ENCODE peak calls at places on chromosomes 12 and 14, in six cellular contexts. X, Q, M, W, Y and A are unnamed samples.

GRCh38 chr14:23056956-23057756 is at the start of gene CDH24:
- DNase-seq in X (peak), Q (peak), M (peak), W (peak), Y (peak), A (peak)

GRCh38 chr12:26612203-26612602 is 220.8 kb downstream of the ITPR2 start:
- DNase-seq in X (no peak), Q (no peak), M (no peak), W (no peak), Y (no peak), A (no peak)

GRCh38 chr12:57460457-57461325 is 1.1 kb downstream of the GLI1 start:
- DNase-seq in X (no peak), Q (no peak), M (no peak), W (no peak), Y (no peak), A (peak)

GRCh38 chr12:49955899-49956662 is 5.5 kb downstream of the AQP2 start:
- DNase-seq in X (no peak), Q (no peak), M (no peak), W (no peak), Y (no peak), A (peak)

GRCh38 chr12:132236129-132236929 is 92.1 kb downstream of the NOC4L start:
- DNase-seq in X (no peak), Q (no peak), M (no peak), W (no peak), Y (no peak), A (peak)

GRCh38 chr12:20436367-20436766 is 68.0 kb downstream of the PDE3A start:
- DNase-seq in X (no peak), Q (no peak), M (no peak), W (no peak), Y (no peak), A (no peak)

GRCh38 chr14:27739657-27740156 is 1026.9 kb upstream of the FOXG1 start:
- DNase-seq in X (no peak), Q (no peak), M (no peak), W (no peak), Y (no peak), A (no peak)

GRCh38 chr12:122946690-122947271 is 19.5 kb downstream of the ABCB9 start:
- DNase-seq in X (peak), Q (peak), M (peak), W (peak), Y (peak), A (peak)

GRCh38 chr14:95156153-95156764 is 1.1 kb downstream of the DICER1 start:
- DNase-seq in X (no peak), Q (no peak), M (no peak), W (no peak), Y (no peak), A (no peak)

GRCh38 chr12:6116481-6117021 is 7.9 kb downstream of the VWF start:
- DNase-seq in X (no peak), Q (no peak), M (no peak), W (no peak), Y (no peak), A (peak)

GRCh38 chr12:64532734-64533351 is 77.5 kb upstream of the RASSF3 start:
- DNase-seq in X (no peak), Q (no peak), M (no peak), W (no peak), Y (no peak), A (no peak)

GRCh38 chr14:46344327-46344937 is 307.1 kb downstream of the RPL10L start:
- DNase-seq in X (no peak), Q (no peak), M (peak), W (no peak), Y (peak), A (no peak)

GRCh38 chr12:132393245-132393795 is 63.9 kb upstream of the GALNT9 start:
- DNase-seq in X (peak), Q (no peak), M (no peak), W (no peak), Y (peak), A (peak)

GRCh38 chr12:49801141-49802063 is 26.8 kb downstream of the NCKAP5L start:
- DNase-seq in X (peak), Q (no peak), M (no peak), W (no peak), Y (no peak), A (no peak)

GRCh38 chr12:6766651-6767300 is 613 bp downstream of the PTMS start:
- DNase-seq in X (peak), Q (peak), M (no peak), W (peak), Y (peak), A (peak)

GRCh38 chr12:31366104-31366621 is 40.2 kb upstream of the SINHCAF start:
- DNase-seq in X (no peak), Q (no peak), M (no peak), W (no peak), Y (no peak), A (peak)

GRCh38 chr14:23577004-23577681 is 1.4 kb downstream of the JPH4 start:
- DNase-seq in X (no peak), Q (no peak), M (no peak), W (no peak), Y (no peak), A (peak)

GRCh38 chr14:82239205-82239604 is 705.6 kb upstream of the SEL1L start:
- DNase-seq in X (no peak), Q (no peak), M (no peak), W (no peak), Y (no peak), A (no peak)

GRCh38 chr12:53939141-53940108 is 794 bp downstream of the HOXC13 start:
- DNase-seq in X (no peak), Q (no peak), M (no peak), W (no peak), Y (peak), A (no peak)

GRCh38 chr12:100779191-100779590 is 15.4 kb upstream of the ANO4 start:
- DNase-seq in X (no peak), Q (no peak), M (no peak), W (no peak), Y (no peak), A (no peak)

GRCh38 chr12:108779998-108780688 is 48.8 kb upstream of the CORO1C start:
- DNase-seq in X (peak), Q (no peak), M (no peak), W (no peak), Y (no peak), A (no peak)

GRCh38 chr12:27751386-27752047 is 28.5 kb upstream of the KLHL42 start:
- DNase-seq in X (no peak), Q (no peak), M (no peak), W (no peak), Y (peak), A (no peak)

GRCh38 chr12:59486827-59487226 is 109.0 kb upstream of the SLC16A7 start:
- DNase-seq in X (no peak), Q (no peak), M (no peak), W (no peak), Y (no peak), A (no peak)

GRCh38 chr14:95496111-95496681 is 20.3 kb downstream of the SYNE3 start:
- DNase-seq in X (no peak), Q (no peak), M (no peak), W (peak), Y (no peak), A (peak)

GRCh38 chr14:92475451-92476187 is 38.0 kb upstream of the RIN3 start:
- DNase-seq in X (peak), Q (peak), M (no peak), W (no peak), Y (no peak), A (no peak)

GRCh38 chr12:46657416-46658411 is 168.1 kb downstream of the SLC38A4 start:
- DNase-seq in X (no peak), Q (no peak), M (no peak), W (no peak), Y (no peak), A (no peak)

GRCh38 chr14:89420502-89420901 is 3.5 kb upstream of the FOXN3 start:
- DNase-seq in X (no peak), Q (no peak), M (no peak), W (no peak), Y (no peak), A (no peak)

GRCh38 chr14:105989746-105990302 is 463.4 kb downstream of the TMEM121 start:
- DNase-seq in X (no peak), Q (no peak), M (no peak), W (no peak), Y (no peak), A (no peak)

GRCh38 chr14:67393689-67394088 is 18.3 kb downstream of the PLEK2 start:
- DNase-seq in X (no peak), Q (no peak), M (no peak), W (no peak), Y (no peak), A (no peak)

GRCh38 chr14:90388437-90388836 is 8.4 kb upstream of the CALM1 start:
- DNase-seq in X (no peak), Q (no peak), M (no peak), W (no peak), Y (no peak), A (no peak)

GRCh38 chr12:103556890-103557667 is 30.0 kb upstream of the STAB2 start:
- DNase-seq in X (peak), Q (no peak), M (no peak), W (no peak), Y (no peak), A (no peak)